ENCODE peak calls at places on chromosomes 16 and 17, in four cellular contexts. R, E, C and O are unnamed samples.
A peak's percentile ranks its signal among the peaks of the same experiment; 100 is the strongest.

GRCh38 chr16:53183442-53183841 is 128.7 kb downstream of the CHD9 start:
- DNase-seq in E (peak; percentile 26), C (no peak), R (no peak), O (no peak)

GRCh38 chr17:56795510-56795909 is 38.2 kb downstream of the C17orf67 start:
- DNase-seq in E (no peak), C (no peak), R (no peak), O (no peak)

GRCh38 chr17:2120550-2121335 is 65.8 kb downstream of the HIC1 start:
- DNase-seq in R (no peak), E (peak; percentile 37), C (no peak), O (no peak)

GRCh38 chr17:76709077-76709950 is 1.5 kb downstream of the MXRA7 start:
- DNase-seq in E (peak; percentile 99), R (peak; percentile 50), C (no peak), O (no peak)

GRCh38 chr17:11705111-11705510 is 106.8 kb downstream of the DNAH9 start:
- DNase-seq in C (no peak), R (no peak), E (no peak), O (no peak)

GRCh38 chr16:20674684-20675487 is 22.6 kb downstream of the ACSM1 start:
- DNase-seq in R (no peak), C (no peak), E (no peak), O (peak; percentile 75)

GRCh38 chr17:59858167-59858790 is 34.5 kb downstream of the TUBD1 start:
- DNase-seq in C (no peak), R (peak; percentile 17), E (peak; percentile 23), O (no peak)

GRCh38 chr17:8991514-8992285 is 26.2 kb upstream of the PIK3R5 start:
- DNase-seq in C (no peak), R (peak; percentile 70), E (peak; percentile 57), O (peak; percentile 70)

GRCh38 chr16:49899991-49900690 is 44.2 kb upstream of the ZNF423 start:
- DNase-seq in E (no peak), C (no peak), R (no peak), O (no peak)

GRCh38 chr16:84087461-84088151 is 29.1 kb downstream of the MBTPS1 start:
- DNase-seq in C (no peak), E (no peak), R (no peak), O (no peak)

GRCh38 chr16:53429221-53429943 is 4.9 kb upstream of the RBL2 start:
- DNase-seq in E (peak; percentile 79), C (no peak), R (no peak), O (peak; percentile 49)

GRCh38 chr17:78539771-78540170 is 37.4 kb downstream of the DNAH17 start:
- DNase-seq in C (no peak), R (no peak), E (no peak), O (no peak)

GRCh38 chr17:49861150-49861884 is 13.4 kb upstream of the TAC4 start:
- DNase-seq in E (peak; percentile 27), C (no peak), R (no peak), O (peak; percentile 47)

GRCh38 chr17:80611831-80612230 is 67.2 kb downstream of the RPTOR start:
- DNase-seq in C (no peak), R (no peak), E (no peak), O (no peak)

GRCh38 chr17:83186226-83186625 is 106.8 kb downstream of the METRNL start:
- DNase-seq in E (no peak), C (no peak), R (no peak), O (peak; percentile 54)

GRCh38 chr17:42361781-42362186 is 26.5 kb downstream of the STAT3 start:
- DNase-seq in E (no peak), R (no peak), C (no peak), O (no peak)

GRCh38 chr17:55577011-55577586 is 65.8 kb upstream of the SMIM36 start:
- DNase-seq in R (no peak), E (peak; percentile 84), C (no peak), O (peak; percentile 4)

GRCh38 chr17:27489045-27489715 is 32.9 kb downstream of the KSR1 start:
- DNase-seq in R (peak; percentile 50), E (peak; percentile 59), C (no peak), O (peak; percentile 45)

GRCh38 chr17:5915337-5915736 is 154.8 kb upstream of the WSCD1 start:
- DNase-seq in R (no peak), E (no peak), C (no peak), O (no peak)

GRCh38 chr17:29037739-29038465 is 5.0 kb upstream of the PIPOX start:
- DNase-seq in E (no peak), C (no peak), R (no peak), O (no peak)

GRCh38 chr16:14146445-14146844 is 75.3 kb downstream of the MRTFB start:
- DNase-seq in E (no peak), C (no peak), R (peak; percentile 30), O (no peak)

GRCh38 chr16:25270577-25270976 is 12.9 kb upstream of the ZKSCAN2 start:
- DNase-seq in C (no peak), E (no peak), R (no peak), O (no peak)

GRCh38 chr16:23137256-23137655 is 12.0 kb downstream of the USP31 start:
- DNase-seq in R (no peak), E (no peak), C (no peak), O (no peak)

GRCh38 chr17:51397361-51398127 is 137.2 kb downstream of the UTP18 start:
- DNase-seq in C (no peak), R (no peak), E (peak; percentile 45), O (no peak)

GRCh38 chr16:55709801-55710200 is 54.0 kb downstream of the SLC6A2 start:
- DNase-seq in C (no peak), R (no peak), E (no peak), O (no peak)

GRCh38 chr16:55701442-55702319 is 45.9 kb downstream of the SLC6A2 start:
- DNase-seq in E (peak; percentile 26), R (peak; percentile 76), C (no peak), O (peak; percentile 47)

GRCh38 chr16:55703003-55704001 is 47.5 kb downstream of the SLC6A2 start:
- DNase-seq in R (no peak), E (peak; percentile 68), C (no peak), O (peak; percentile 41)

GRCh38 chr16:55710466-55710865 is 54.7 kb downstream of the SLC6A2 start:
- DNase-seq in R (no peak), E (no peak), C (no peak), O (no peak)

GRCh38 chr16:55706739-55707487 is 51.1 kb downstream of the SLC6A2 start:
- DNase-seq in R (no peak), C (no peak), E (no peak), O (no peak)
- TF ChIP-seq POLR2A in R (no peak), C (no peak), E (no peak), O (no peak)

DNA sequence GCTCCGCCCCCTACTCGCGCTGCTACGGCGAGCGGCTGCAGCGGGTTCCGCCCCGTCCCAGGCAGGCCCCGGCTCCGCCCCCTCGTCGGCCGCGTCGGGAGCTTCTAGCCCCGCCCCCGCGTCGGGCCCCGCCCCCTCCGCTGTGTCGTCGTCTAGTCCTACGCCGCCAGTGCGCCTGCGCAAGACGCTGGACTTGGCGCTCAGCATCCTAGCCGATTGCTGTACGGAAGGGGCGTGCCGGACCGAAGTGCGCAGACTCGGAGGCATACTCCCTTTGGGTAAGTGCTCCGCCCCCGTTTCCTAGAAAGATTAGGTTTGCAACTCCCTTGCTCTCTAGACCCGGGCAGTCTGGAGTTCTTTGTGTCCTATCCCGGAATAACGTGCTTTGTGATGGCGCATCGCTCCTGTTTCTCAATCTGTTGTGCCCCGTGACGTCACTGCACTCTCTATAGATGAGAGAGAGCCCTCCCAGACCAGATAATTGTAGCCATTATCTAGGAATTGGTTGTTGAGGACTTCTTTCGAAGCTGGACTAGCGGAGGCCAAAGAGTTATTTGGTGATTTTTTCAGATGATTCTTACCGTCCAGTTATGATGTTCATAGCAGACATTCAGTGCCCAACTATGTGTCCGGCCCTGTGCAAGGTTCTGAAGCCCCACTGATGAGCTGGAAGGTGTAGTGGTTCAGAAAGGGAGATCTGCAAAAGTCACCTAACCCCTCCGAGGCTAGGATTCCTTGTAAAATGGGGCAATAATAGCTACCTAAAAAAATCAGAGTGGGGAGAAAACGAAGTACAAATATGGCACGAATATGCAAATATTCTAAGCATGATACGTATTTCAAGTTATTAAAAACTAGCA is 651 bp downstream of the ARMC5 start:
- DNase-seq in C (peak; percentile 95), E (peak; percentile 99), R (peak; percentile 100), O (peak; percentile 100)
- TF ChIP-seq POLR2A in C (no peak), E (no peak), R (no peak), O (peak; percentile 61)

GRCh38 chr16:56625140-56625942 is at the start of gene MT1E:
- DNase-seq in R (peak; percentile 93), E (peak; percentile 76), C (no peak), O (no peak)
- TF ChIP-seq POLR2A in R (peak; percentile 52), E (peak; percentile 95), C (peak; percentile 13), O (no peak)

GRCh38 chr17:13000561-13000960 is 17.3 kb downstream of the ELAC2 start:
- DNase-seq in C (no peak), E (no peak), R (no peak), O (no peak)
- TF ChIP-seq POLR2A in C (no peak), E (no peak), R (no peak), O (no peak)